ENCODE peak calls at places on chromosome 5, in five cellular contexts. X is NCI-H2107; Z is activated CD4-positive, CD25-positive, alpha-beta regulatory T cell treated with anti-CD3 and anti-CD28 coated beads, Interleukin-2, amount 50 U/mL, for 72 hours; H is cerebellar cortex; I is stimulated activated CD8-positive, alpha-beta memory T cell treated with anti-CD3 and anti-CD28 coated beads, Interleukin-2, amount 100 ng/mL, for 48 hours. Y is an unnamed sample.

GRCh38 chr5:112635771-112636170 is 101.9 kb upstream of the APC start:
- DNase-seq in X (no peak), Z (no peak), H (no peak), I (no peak), Y (no peak)

GRCh38 chr5:169020102-169020501 is 280.8 kb downstream of the SLIT3 start:
- DNase-seq in X (no peak), Z (no peak), H (no peak), I (no peak), Y (no peak)

GRCh38 chr5:18314192-18314778 is 680.0 kb downstream of the TAF11L14 start:
- DNase-seq in X (no peak), Z (no peak), H (peak), I (no peak), Y (no peak)

GRCh38 chr5:52709171-52709925 is 78.4 kb upstream of the ITGA1 start:
- DNase-seq in X (no peak), Z (no peak), H (no peak), I (no peak), Y (no peak)

GRCh38 chr5:35919191-35919590 is 19.2 kb downstream of the CAPSL start:
- DNase-seq in X (no peak), Z (no peak), H (no peak), I (no peak), Y (peak)

GRCh38 chr5:143874312-143874711 is 62.4 kb downstream of the HMHB1 start:
- DNase-seq in X (no peak), Z (no peak), H (peak), I (no peak), Y (no peak)

GRCh38 chr5:175059687-175060194 is 335.4 kb downstream of the MSX2 start:
- DNase-seq in X (no peak), Z (no peak), H (peak), I (no peak), Y (peak)

GRCh38 chr5:36685631-36686147 is 79.3 kb downstream of the SLC1A3 start:
- DNase-seq in X (no peak), Z (no peak), H (no peak), I (no peak), Y (no peak)

GRCh38 chr5:36459191-36460135 is 146.9 kb upstream of the SLC1A3 start:
- DNase-seq in X (no peak), Z (no peak), H (no peak), I (no peak), Y (no peak)

GRCh38 chr5:168159425-168159824 is 132.0 kb upstream of the WWC1 start:
- DNase-seq in X (no peak), Z (no peak), H (no peak), I (no peak), Y (no peak)

GRCh38 chr5:14201325-14202061 is 58.4 kb downstream of the TRIO start:
- DNase-seq in X (no peak), Z (no peak), H (no peak), I (no peak), Y (no peak)

GRCh38 chr5:125348221-125348692 is 601.8 kb upstream of the ZNF608 start:
- DNase-seq in X (no peak), Z (no peak), H (peak), I (no peak), Y (no peak)

GRCh38 chr5:157271740-157272271 is 5.9 kb downstream of the CYFIP2 start:
- DNase-seq in X (no peak), Z (peak), H (no peak), I (peak), Y (no peak)

GRCh38 chr5:27472000-27472763 is 433.8 kb upstream of the CDH9 start:
- DNase-seq in X (no peak), Z (no peak), H (peak), I (no peak), Y (no peak)

GRCh38 chr5:33067291-33067690 is 356.2 kb downstream of the NPR3 start:
- DNase-seq in X (no peak), Z (no peak), H (no peak), I (no peak), Y (no peak)

GRCh38 chr5:146866263-146866662 is 12.3 kb downstream of the PPP2R2B start:
- DNase-seq in X (no peak), Z (no peak), H (no peak), I (no peak), Y (no peak)

GRCh38 chr5:169258372-169259000 is 42.5 kb downstream of the SLIT3 start:
- DNase-seq in X (no peak), Z (no peak), H (no peak), I (no peak), Y (no peak)

GRCh38 chr5:172276214-172276613 is 7.3 kb downstream of the UBTD2 start:
- DNase-seq in X (no peak), Z (no peak), H (peak), I (no peak), Y (no peak)

GRCh38 chr5:80119337-80119736 is 84.2 kb downstream of the THBS4 start:
- DNase-seq in X (no peak), Z (no peak), H (no peak), I (no peak), Y (no peak)

GRCh38 chr5:31237159-31237558 is 43.7 kb downstream of the CDH6 start:
- DNase-seq in X (no peak), Z (no peak), H (no peak), I (no peak), Y (no peak)

GRCh38 chr5:72205431-72206009 is 98.2 kb downstream of the MAP1B start:
- DNase-seq in X (no peak), Z (no peak), H (no peak), I (no peak), Y (no peak)

GRCh38 chr5:132495063-132495671 is 4.6 kb upstream of the IRF1 start:
- DNase-seq in X (no peak), Z (peak), H (no peak), I (no peak), Y (no peak)

GRCh38 chr5:134651531-134651930 is 2.9 kb downstream of the SEC24A start:
- DNase-seq in X (no peak), Z (no peak), H (no peak), I (no peak), Y (no peak)

GRCh38 chr5:167355370-167355769 is 936.1 kb upstream of the WWC1 start:
- DNase-seq in X (no peak), Z (no peak), H (no peak), I (no peak), Y (no peak)

GRCh38 chr5:98050583-98050982 is 722.9 kb upstream of the RGMB start:
- DNase-seq in X (no peak), Z (no peak), H (no peak), I (no peak), Y (no peak)

GRCh38 chr5:6868170-6868569 is 154.9 kb downstream of the TENT4A start:
- DNase-seq in X (no peak), Z (no peak), H (peak), I (no peak), Y (no peak)

GRCh38 chr5:61330879-61331406 is 1.1 kb upstream of the ZSWIM6 start:
- DNase-seq in X (no peak), Z (peak), H (peak), I (peak), Y (peak)

GRCh38 chr5:74166064-74166463 is 474.5 kb downstream of the ENC1 start:
- DNase-seq in X (no peak), Z (no peak), H (no peak), I (no peak), Y (no peak)

GRCh38 chr5:124906339-124907097 is 160.1 kb upstream of the ZNF608 start:
- DNase-seq in X (peak), Z (no peak), H (peak), I (no peak), Y (no peak)

GRCh38 chr5:68245325-68245724 is 29.8 kb downstream of the PIK3R1 start:
- DNase-seq in X (no peak), Z (no peak), H (no peak), I (no peak), Y (no peak)

GRCh38 chr5:89313804-89314588 is 431.0 kb upstream of the MEF2C start:
- DNase-seq in X (no peak), Z (no peak), H (no peak), I (no peak), Y (no peak)

GRCh38 chr5:52838306-52839015 is 50.7 kb downstream of the ITGA1 start:
- DNase-seq in X (no peak), Z (no peak), H (no peak), I (no peak), Y (no peak)

GRCh38 chr5:122311888-122312669 is at the start of gene SNCAIP:
- DNase-seq in X (no peak), Z (no peak), H (peak), I (no peak), Y (peak)

GRCh38 chr5:24742334-24742733 is 97.6 kb upstream of the CDH10 start:
- DNase-seq in X (no peak), Z (no peak), H (no peak), I (no peak), Y (no peak)

GRCh38 chr5:141567513-141568117 is 51.2 kb downstream of the DIAPH1 start:
- DNase-seq in X (no peak), Z (no peak), H (peak), I (no peak), Y (no peak)

GRCh38 chr5:180601591-180602480 is 10.5 kb upstream of the SCGB3A1 start:
- DNase-seq in X (no peak), Z (no peak), H (no peak), I (no peak), Y (no peak)

Y was measured in mesothelial cell of epicardium.